ENCODE peak calls at places on chromosomes 5 and 9, in five cellular contexts. I, T, H, G and U are unnamed samples.

GRCh38 chr9:86639899-86640379 is 285.7 kb upstream of the TUT7 start:
- DNase-seq in G (no peak), T (no peak), H (no peak), I (no peak), U (peak)

GRCh38 chr5:133754575-133755169 is 142.3 kb upstream of the FSTL4 start:
- DNase-seq in H (peak), T (peak), G (no peak), I (no peak), U (peak)

GRCh38 chr5:1124181-1125029 is 12.5 kb upstream of the SLC12A7 start:
- DNase-seq in I (no peak), G (no peak), H (no peak), T (no peak), U (no peak)

GRCh38 chr9:69549310-69550202 is 122.6 kb downstream of the APBA1 start:
- DNase-seq in T (peak), H (peak), I (peak), G (peak), U (no peak)

GRCh38 chr5:109865636-109866035 is 175.9 kb downstream of the MAN2A1 start:
- DNase-seq in H (no peak), G (no peak), T (no peak), I (no peak), U (no peak)

GRCh38 chr5:140182075-140182709 is 7.2 kb downstream of the CYSTM1 start:
- DNase-seq in H (no peak), T (no peak), I (no peak), G (no peak), U (no peak)

GRCh38 chr5:60382761-60383160 is 317.2 kb downstream of the DEPDC1B start:
- DNase-seq in G (peak), T (no peak), I (no peak), H (no peak), U (no peak)

GRCh38 chr9:80775515-80775914 is 913.8 kb downstream of the TLE1 start:
- DNase-seq in I (no peak), T (no peak), G (no peak), H (no peak), U (no peak)

GRCh38 chr9:134704499-134704898 is 62.9 kb downstream of the COL5A1 start:
- DNase-seq in H (no peak), T (no peak), G (no peak), I (no peak), U (no peak)

GRCh38 chr9:130866474-130866965 is 30.1 kb downstream of the QRFP start:
- DNase-seq in I (peak), G (peak), T (peak), H (peak), U (peak)

GRCh38 chr5:173327948-173328895 is at the start of gene STC2:
- DNase-seq in I (peak), T (peak), H (peak), G (peak), U (peak)

GRCh38 chr5:146238973-146239372 is 35.6 kb downstream of the RBM27 start:
- DNase-seq in T (no peak), G (no peak), H (no peak), I (no peak), U (no peak)

GRCh38 chr9:17116400-17116837 is 18.4 kb upstream of the CNTLN start:
- DNase-seq in G (no peak), I (no peak), H (no peak), T (peak), U (no peak)

GRCh38 chr9:123360161-123361085 is 4.4 kb downstream of the CRB2 start:
- DNase-seq in H (peak), I (peak), T (peak), G (peak), U (peak)

GRCh38 chr5:174545926-174546325 is 178.5 kb upstream of the MSX2 start:
- DNase-seq in T (no peak), I (no peak), H (no peak), G (no peak), U (no peak)

GRCh38 chr5:168858371-168858770 is 279.2 kb upstream of the PANK3 start:
- DNase-seq in G (no peak), T (no peak), H (no peak), I (no peak), U (no peak)

GRCh38 chr9:99432075-99432474 is 210.0 kb downstream of the SEC61B start:
- DNase-seq in T (no peak), H (no peak), I (no peak), G (no peak), U (no peak)

GRCh38 chr5:103505581-103506305 is 56.8 kb downstream of the NUDT12 start:
- DNase-seq in G (no peak), H (no peak), I (no peak), T (no peak), U (no peak)

GRCh38 chr9:90815183-90815943 is 13.7 kb downstream of the SYK start:
- DNase-seq in G (peak), I (no peak), T (no peak), H (no peak), U (no peak)

GRCh38 chr9:134525841-134526797 is 115.5 kb upstream of the COL5A1 start:
- DNase-seq in H (peak), I (no peak), T (no peak), G (no peak), U (no peak)

GRCh38 chr5:53934126-53934856 is 373.9 kb downstream of the NDUFS4 start:
- DNase-seq in I (no peak), G (no peak), H (no peak), T (no peak), U (no peak)

GRCh38 chr9:127074561-127075548 is 47.6 kb downstream of the ANGPTL2 start:
- DNase-seq in I (no peak), G (no peak), T (peak), H (no peak), U (no peak)

GRCh38 chr5:58544195-58544594 is 38.7 kb upstream of the RAB3C start:
- DNase-seq in I (no peak), H (no peak), T (no peak), G (peak), U (no peak)

GRCh38 chr9:135906291-135907005 is 898 bp downstream of the CAMSAP1 start:
- DNase-seq in G (no peak), H (no peak), T (peak), I (no peak), U (no peak)

GRCh38 chr9:111993319-111993718 is 96.7 kb downstream of the UGCG start:
- DNase-seq in T (no peak), I (no peak), G (no peak), H (no peak), U (no peak)

GRCh38 chr9:127305450-127306226 is 41.1 kb downstream of the GARNL3 start:
- DNase-seq in T (no peak), H (peak), I (no peak), G (no peak), U (peak)

GRCh38 chr5:87526131-87526530 is 113.4 kb upstream of the CCNH start:
- DNase-seq in T (peak), H (no peak), G (no peak), I (no peak), U (no peak)

GRCh38 chr9:127417130-127418036 is 6.8 kb upstream of the ZNF79 start:
- DNase-seq in I (no peak), G (no peak), H (no peak), T (no peak), U (no peak)

GRCh38 chr9:69964446-69964845 is 79.2 kb upstream of the MAMDC2 start:
- DNase-seq in G (no peak), I (no peak), H (no peak), T (no peak), U (no peak)

GRCh38 chr5:170681013-170681433 is 102.5 kb upstream of the GABRP start:
- DNase-seq in G (peak), T (peak), H (peak), I (peak), U (peak)

GRCh38 chr5:141245250-141245717 is at the start of gene PCDHB15:
- DNase-seq in T (peak), I (peak), H (peak), G (peak), U (peak)